ENCODE peak calls at places on chromosomes 7 and 10, in five cellular contexts. V is uterus, G is heart left ventricle, E is thyroid gland, R is endothelial cell of umbilical vein. C is an unnamed sample. For H3K9me3, the result is how much of the 10 kb centered on the place peaks cover.

GRCh38 chr7:155594961-155595366 is 48.6 kb upstream of the CNPY1 start:
- DNase-seq in V (no peak), G (no peak), E (no peak), R (no peak), C (peak)

GRCh38 chr7:117034851-117035462 is 81.7 kb downstream of the ST7 start:
- DNase-seq in V (no peak), G (no peak), E (no peak), R (peak), C (no peak)

GRCh38 chr10:112515852-112516251 is 68.8 kb downstream of the VTI1A start:
- DNase-seq in V (no peak), G (no peak), E (no peak), R (no peak), C (no peak)

GRCh38 chr10:5002013-5002727 is 1.5 kb downstream of the AKR1C2 start:
- DNase-seq in V (no peak), G (no peak), E (no peak), R (no peak), C (no peak)

GRCh38 chr7:140245611-140246105 is 68.9 kb upstream of the KDM7A start:
- DNase-seq in V (no peak), G (no peak), E (no peak), R (no peak), C (no peak)

GRCh38 chr7:229184-229964 is 37.0 kb downstream of the FAM20C start:
- DNase-seq in V (peak), G (peak), E (peak), R (no peak), C (no peak)

GRCh38 chr7:71591876-71592275 is 459.9 kb downstream of the GALNT17 start:
- DNase-seq in V (no peak), G (no peak), E (no peak), R (no peak), C (no peak)

GRCh38 chr7:37344886-37345579 is 103.6 kb downstream of the ELMO1 start:
- DNase-seq in V (no peak), G (no peak), E (no peak), R (peak), C (no peak)

GRCh38 chr10:120634629-120635028 is 177.6 kb downstream of the PLPP4 start:
- DNase-seq in V (no peak), G (no peak), E (no peak), R (no peak), C (no peak)

GRCh38 chr10:48478980-48479811 is 125.7 kb downstream of the ARHGAP22 start:
- DNase-seq in V (no peak), G (no peak), E (no peak), R (no peak), C (no peak)

GRCh38 chr10:74825371-74826141 is 844 bp upstream of the KAT6B start:
- DNase-seq in V (no peak), G (peak), E (peak), R (no peak), C (no peak)
- TF ChIP-seq POLR2A in V (peak), G (no peak), E (no peak), R (peak), C (no peak)

DNA sequence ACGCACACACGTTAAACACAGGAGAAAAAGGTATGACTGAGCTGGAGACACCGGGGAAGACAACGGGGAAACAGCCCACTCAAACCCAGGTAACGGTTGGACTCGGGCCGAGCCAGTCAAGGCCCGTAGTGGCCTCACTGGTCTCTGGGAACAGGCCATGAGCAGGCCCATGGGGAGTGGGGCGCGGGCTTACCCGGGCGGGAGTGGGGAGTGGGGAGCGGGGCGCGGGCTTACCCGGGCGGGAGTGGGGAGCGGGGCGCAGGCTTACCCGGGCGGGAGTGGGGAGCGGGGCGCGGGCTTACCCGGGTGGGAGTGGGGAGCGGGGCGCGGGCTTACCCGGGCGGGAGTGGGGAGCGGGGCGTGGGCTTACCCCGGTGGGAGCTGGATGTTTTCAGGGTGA is 11.5 kb downstream of the INTS1 start:
- DNase-seq in V (no peak), G (no peak), E (no peak), R (no peak), C (no peak)
- H3K9me3 ChIP-seq in V (under half), G (under half), E (under half), R (under half), C (under half)

GRCh38 chr7:27362026-27362425 is 119.4 kb downstream of the EVX1 start:
- DNase-seq in V (no peak), G (no peak), E (no peak), R (no peak), C (no peak)

GRCh38 chr7:27367179-27367929 is 124.8 kb downstream of the EVX1 start:
- DNase-seq in V (no peak), G (no peak), E (no peak), R (no peak), C (no peak)

GRCh38 chr7:27367930-27368549 is 125.4 kb downstream of the EVX1 start:
- DNase-seq in V (no peak), G (no peak), E (no peak), R (no peak), C (no peak)

GRCh38 chr7:27361522-27361921 is 118.9 kb downstream of the EVX1 start:
- DNase-seq in V (no peak), G (no peak), E (no peak), R (no peak), C (no peak)

DNA sequence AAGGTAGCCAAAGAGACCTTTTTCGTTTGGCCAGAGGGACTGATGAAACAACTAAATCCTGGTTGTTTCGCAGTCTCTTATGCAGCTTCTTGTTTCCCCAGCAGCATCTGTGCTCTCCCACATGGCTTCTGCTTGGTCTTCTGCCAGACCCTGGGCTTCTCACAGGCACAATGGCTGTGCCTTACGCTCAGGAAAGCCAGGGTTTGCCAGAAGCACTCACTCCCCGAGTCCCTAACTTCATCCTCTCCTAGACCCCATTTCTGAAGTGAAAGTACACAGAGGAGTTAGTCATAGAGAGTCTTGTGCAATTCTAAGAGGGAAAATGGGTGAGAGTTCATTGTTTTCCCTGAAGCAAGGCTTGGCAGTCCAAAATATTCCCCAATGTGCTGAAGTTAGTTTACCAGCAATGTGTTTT is 121.7 kb downstream of the EVX1 start:
- DNase-seq in V (peak), G (peak), E (peak), R (no peak), C (peak)
- TF ChIP-seq POLR2A in V (no peak), G (no peak), E (no peak), R (no peak), C (peak)

GRCh38 chr7:158274404-158274811 is 313.2 kb downstream of the PTPRN2 start:
- DNase-seq in V (no peak), G (peak), E (no peak), R (no peak), C (peak)

GRCh38 chr7:158276414-158277218 is 311.0 kb downstream of the PTPRN2 start:
- DNase-seq in V (no peak), G (peak), E (no peak), R (no peak), C (no peak)

GRCh38 chr7:158274996-158275395 is 312.6 kb downstream of the PTPRN2 start:
- DNase-seq in V (no peak), G (peak), E (no peak), R (no peak), C (no peak)

GRCh38 chr7:158277219-158278141 is 310.1 kb downstream of the PTPRN2 start:
- DNase-seq in V (no peak), G (peak), E (no peak), R (no peak), C (no peak)

DNA sequence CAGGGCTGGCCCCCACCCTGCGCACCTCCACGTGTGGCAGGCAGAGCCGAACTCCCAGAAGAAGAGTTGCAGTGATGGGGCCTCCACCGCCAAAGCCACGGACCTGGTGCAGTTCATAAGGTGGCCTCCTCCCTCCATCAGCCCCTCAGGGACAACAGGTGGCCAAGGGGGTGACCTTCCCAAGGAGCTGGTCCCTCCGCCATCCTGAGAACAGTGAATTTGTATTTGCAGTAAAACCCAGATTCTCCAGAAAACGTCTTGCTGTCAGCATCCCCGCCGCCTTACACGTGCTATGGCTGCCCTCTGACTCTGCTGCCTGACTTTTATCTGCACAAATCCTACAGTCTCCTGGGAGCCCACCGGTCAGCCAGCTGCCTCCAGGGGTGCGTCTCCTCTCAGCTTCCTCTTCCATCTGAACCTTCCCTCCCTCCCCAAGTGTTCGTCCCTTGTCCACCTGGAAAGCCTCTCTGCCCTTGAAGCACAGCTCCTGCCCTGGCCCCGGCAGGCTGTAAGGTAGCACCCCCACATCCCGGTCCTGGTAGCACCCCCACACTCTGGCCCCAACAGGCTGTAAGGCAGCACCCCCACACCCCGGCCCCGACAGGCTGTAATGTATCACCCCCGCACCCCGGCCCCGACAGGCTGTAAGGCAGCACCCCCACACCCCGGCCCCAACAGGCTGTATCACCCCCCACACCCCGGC is 311.8 kb downstream of the PTPRN2 start:
- DNase-seq in V (no peak), G (peak), E (no peak), R (no peak), C (no peak)
- H3K9me3 ChIP-seq in V (under half), G (under half), E (under half), R (under half), C (under half)